ENCODE peak calls at places on chromosomes 1 and 21, in five cellular contexts. One of them, this sample, is unnamed.

GRCh38 chr1:87329051-87329755 is 523 bp downstream of the LMO4 start:
- DNase-seq in colonic mucosa: peak; percentile 66
- DNase-seq in heart right ventricle: peak; percentile 55
- DNase-seq in ovary: peak; percentile 60
- DNase-seq in fibroblast of lung: peak; percentile 72
- DNase-seq in this sample: peak; percentile 56

GRCh38 chr1:19852036-19852435 is 30.2 kb upstream of the OTUD3 start:
- DNase-seq in colonic mucosa: no peak
- DNase-seq in ovary: no peak
- DNase-seq in heart right ventricle: no peak
- DNase-seq in fibroblast of lung: no peak
- DNase-seq in this sample: peak; percentile 16

GRCh38 chr21:35215870-35216269 is 166.8 kb upstream of the RUNX1 start:
- DNase-seq in fibroblast of lung: no peak
- DNase-seq in colonic mucosa: no peak
- DNase-seq in heart right ventricle: no peak
- DNase-seq in ovary: no peak
- DNase-seq in this sample: no peak

GRCh38 chr1:27664291-27664690 is 7.7 kb downstream of the IFI6 start:
- DNase-seq in ovary: no peak
- DNase-seq in heart right ventricle: no peak
- DNase-seq in fibroblast of lung: no peak
- DNase-seq in colonic mucosa: no peak
- DNase-seq in this sample: no peak

GRCh38 chr1:192524223-192524622 is 51.4 kb upstream of the RGS1 start:
- DNase-seq in fibroblast of lung: peak; percentile 90
- DNase-seq in ovary: no peak
- DNase-seq in heart right ventricle: no peak
- DNase-seq in colonic mucosa: no peak
- DNase-seq in this sample: no peak

GRCh38 chr1:112618721-112619517 is at the start of gene ST7L:
- DNase-seq in fibroblast of lung: peak; percentile 83
- DNase-seq in colonic mucosa: peak; percentile 85
- DNase-seq in ovary: peak; percentile 74
- DNase-seq in heart right ventricle: peak; percentile 74
- DNase-seq in this sample: peak; percentile 69

GRCh38 chr1:207004931-207005830 is 27.4 kb downstream of the C1orf116 start:
- DNase-seq in fibroblast of lung: peak; percentile 63
- DNase-seq in ovary: no peak
- DNase-seq in heart right ventricle: no peak
- DNase-seq in colonic mucosa: peak; percentile 78
- DNase-seq in this sample: peak; percentile 78

GRCh38 chr1:77742011-77742555 is 17.6 kb downstream of the USP33 start:
- DNase-seq in ovary: no peak
- DNase-seq in heart right ventricle: no peak
- DNase-seq in fibroblast of lung: no peak
- DNase-seq in colonic mucosa: no peak
- DNase-seq in this sample: no peak

GRCh38 chr1:240987928-240988327 is 369.1 kb downstream of the RGS7 start:
- DNase-seq in heart right ventricle: no peak
- DNase-seq in fibroblast of lung: no peak
- DNase-seq in ovary: no peak
- DNase-seq in colonic mucosa: no peak
- DNase-seq in this sample: no peak

GRCh38 chr1:223137402-223138100 is 5.5 kb downstream of the TLR5 start:
- DNase-seq in fibroblast of lung: peak; percentile 85
- DNase-seq in ovary: peak; percentile 68
- DNase-seq in heart right ventricle: no peak
- DNase-seq in colonic mucosa: peak; percentile 61
- DNase-seq in this sample: peak; percentile 85

GRCh38 chr1:168088511-168089325 is 48.0 kb downstream of the GPR161 start:
- DNase-seq in heart right ventricle: no peak
- DNase-seq in ovary: no peak
- DNase-seq in colonic mucosa: peak; percentile 46
- DNase-seq in fibroblast of lung: no peak
- DNase-seq in this sample: no peak

GRCh38 chr1:39076799-39077148 is 50.6 kb downstream of the NDUFS5 start:
- DNase-seq in ovary: no peak
- DNase-seq in colonic mucosa: no peak
- DNase-seq in heart right ventricle: no peak
- DNase-seq in fibroblast of lung: no peak
- DNase-seq in this sample: no peak

GRCh38 chr1:82538876-82539275 is 738.1 kb downstream of the ADGRL2 start:
- DNase-seq in fibroblast of lung: peak; percentile 88
- DNase-seq in heart right ventricle: no peak
- DNase-seq in colonic mucosa: no peak
- DNase-seq in ovary: no peak
- DNase-seq in this sample: peak; percentile 76

GRCh38 chr1:9145021-9145668 is 16.2 kb upstream of the GPR157 start:
- DNase-seq in heart right ventricle: no peak
- DNase-seq in colonic mucosa: no peak
- DNase-seq in ovary: peak; percentile 63
- DNase-seq in fibroblast of lung: peak; percentile 44
- DNase-seq in this sample: peak; percentile 85

GRCh38 chr1:1230656-1231399 is 973 bp downstream of the SDF4 start:
- DNase-seq in fibroblast of lung: peak; percentile 70
- DNase-seq in colonic mucosa: peak; percentile 77
- DNase-seq in heart right ventricle: no peak
- DNase-seq in ovary: no peak
- DNase-seq in this sample: peak; percentile 83

GRCh38 chr1:235637756-235638155 is 11.8 kb downstream of the GNG4 start:
- DNase-seq in heart right ventricle: no peak
- DNase-seq in ovary: no peak
- DNase-seq in fibroblast of lung: no peak
- DNase-seq in colonic mucosa: no peak
- DNase-seq in this sample: no peak

GRCh38 chr1:184212649-184213314 is 161.3 kb downstream of the TSEN15 start:
- DNase-seq in colonic mucosa: no peak
- DNase-seq in fibroblast of lung: peak; percentile 51
- DNase-seq in ovary: no peak
- DNase-seq in heart right ventricle: no peak
- DNase-seq in this sample: peak; percentile 96

GRCh38 chr1:230316864-230317745 is 109.0 kb downstream of the PGBD5 start:
- DNase-seq in fibroblast of lung: no peak
- DNase-seq in colonic mucosa: no peak
- DNase-seq in heart right ventricle: no peak
- DNase-seq in ovary: no peak
- DNase-seq in this sample: no peak

GRCh38 chr1:200983035-200983561 is 40.4 kb downstream of the KIF21B start:
- DNase-seq in colonic mucosa: no peak
- DNase-seq in heart right ventricle: no peak
- DNase-seq in ovary: no peak
- DNase-seq in fibroblast of lung: no peak
- DNase-seq in this sample: no peak

GRCh38 chr1:92929461-92929860 is 31.8 kb downstream of the DIPK1A start:
- DNase-seq in heart right ventricle: no peak
- DNase-seq in ovary: no peak
- DNase-seq in fibroblast of lung: no peak
- DNase-seq in colonic mucosa: no peak
- DNase-seq in this sample: no peak

GRCh38 chr1:233057836-233058235 is 107.4 kb downstream of the NTPCR start:
- DNase-seq in ovary: no peak
- DNase-seq in heart right ventricle: no peak
- DNase-seq in fibroblast of lung: no peak
- DNase-seq in colonic mucosa: no peak
- DNase-seq in this sample: no peak

GRCh38 chr1:225652726-225653462 is at the start of gene ENAH:
- DNase-seq in heart right ventricle: peak; percentile 87
- DNase-seq in colonic mucosa: peak; percentile 72
- DNase-seq in ovary: peak; percentile 90
- DNase-seq in fibroblast of lung: peak; percentile 80
- DNase-seq in this sample: peak; percentile 82

GRCh38 chr1:212703991-212704564 is 4.4 kb upstream of the BATF3 start:
- DNase-seq in fibroblast of lung: no peak
- DNase-seq in colonic mucosa: no peak
- DNase-seq in heart right ventricle: no peak
- DNase-seq in ovary: no peak
- DNase-seq in this sample: no peak

GRCh38 chr1:99737016-99737415 is 29.4 kb downstream of the FRRS1 start:
- DNase-seq in fibroblast of lung: peak; percentile 76
- DNase-seq in colonic mucosa: peak; percentile 37
- DNase-seq in heart right ventricle: no peak
- DNase-seq in ovary: no peak
- DNase-seq in this sample: peak; percentile 91

GRCh38 chr1:22597301-22597965 is 34.1 kb downstream of the EPHA8 start:
- DNase-seq in colonic mucosa: no peak
- DNase-seq in fibroblast of lung: no peak
- DNase-seq in heart right ventricle: no peak
- DNase-seq in ovary: no peak
- DNase-seq in this sample: no peak

GRCh38 chr1:62774971-62775578 is 8.9 kb upstream of the ATG4C start:
- DNase-seq in ovary: no peak
- DNase-seq in fibroblast of lung: no peak
- DNase-seq in heart right ventricle: no peak
- DNase-seq in colonic mucosa: no peak
- DNase-seq in this sample: no peak

GRCh38 chr1:84997667-84998600 is 1.0 kb upstream of the MCOLN2 start:
- DNase-seq in colonic mucosa: peak; percentile 27
- DNase-seq in fibroblast of lung: peak; percentile 15
- DNase-seq in heart right ventricle: peak; percentile 13
- DNase-seq in ovary: no peak
- DNase-seq in this sample: peak; percentile 16

GRCh38 chr1:22131875-22132486 is 10.9 kb downstream of the WNT4 start:
- DNase-seq in colonic mucosa: peak; percentile 61
- DNase-seq in fibroblast of lung: no peak
- DNase-seq in ovary: peak; percentile 55
- DNase-seq in heart right ventricle: no peak
- DNase-seq in this sample: no peak

GRCh38 chr1:163071381-163072255 is 2.5 kb downstream of the RGS4 start:
- DNase-seq in heart right ventricle: peak; percentile 33
- DNase-seq in fibroblast of lung: peak; percentile 86
- DNase-seq in ovary: peak; percentile 53
- DNase-seq in colonic mucosa: peak; percentile 41
- DNase-seq in this sample: peak; percentile 94
- TF ChIP-seq CTCF in heart right ventricle: peak; percentile 36
- TF ChIP-seq CTCF in fibroblast of lung: peak; percentile 84
- TF ChIP-seq CTCF in ovary: no peak
- TF ChIP-seq CTCF in colonic mucosa: peak; percentile 39
- TF ChIP-seq CTCF in this sample: peak; percentile 87

GRCh38 chr1:171245458-171246064 is 2.7 kb upstream of the FMO1 start:
- DNase-seq in fibroblast of lung: peak; percentile 47
- DNase-seq in colonic mucosa: peak; percentile 40
- DNase-seq in heart right ventricle: no peak
- DNase-seq in ovary: peak; percentile 47
- DNase-seq in this sample: peak; percentile 72
- TF ChIP-seq CTCF in fibroblast of lung: peak; percentile 87
- TF ChIP-seq CTCF in colonic mucosa: peak; percentile 69
- TF ChIP-seq CTCF in heart right ventricle: peak; percentile 66
- TF ChIP-seq CTCF in ovary: no peak
- TF ChIP-seq CTCF in this sample: peak; percentile 91

GRCh38 chr1:147496571-147496970 is 44.7 kb upstream of the BCL9 start:
- DNase-seq in ovary: peak; percentile 49
- DNase-seq in fibroblast of lung: peak; percentile 46
- DNase-seq in colonic mucosa: no peak
- DNase-seq in heart right ventricle: peak; percentile 22
- DNase-seq in this sample: peak; percentile 64
- TF ChIP-seq CTCF in ovary: no peak
- TF ChIP-seq CTCF in fibroblast of lung: peak; percentile 61
- TF ChIP-seq CTCF in colonic mucosa: peak; percentile 16
- TF ChIP-seq CTCF in heart right ventricle: peak; percentile 19
- TF ChIP-seq CTCF in this sample: peak; percentile 68

GRCh38 chr1:31514117-31514516 is 62.2 kb upstream of the TINAGL1 start:
- DNase-seq in colonic mucosa: no peak
- DNase-seq in ovary: no peak
- DNase-seq in fibroblast of lung: no peak
- DNase-seq in heart right ventricle: no peak
- DNase-seq in this sample: no peak

GRCh38 chr1:31515061-31515775 is 61.1 kb upstream of the TINAGL1 start:
- DNase-seq in colonic mucosa: no peak
- DNase-seq in heart right ventricle: no peak
- DNase-seq in fibroblast of lung: no peak
- DNase-seq in ovary: no peak
- DNase-seq in this sample: no peak

GRCh38 chr1:31521761-31522555 is 54.4 kb upstream of the TINAGL1 start:
- DNase-seq in fibroblast of lung: no peak
- DNase-seq in ovary: no peak
- DNase-seq in colonic mucosa: no peak
- DNase-seq in heart right ventricle: no peak
- DNase-seq in this sample: no peak

GRCh38 chr1:31515936-31516335 is 60.4 kb upstream of the TINAGL1 start:
- DNase-seq in colonic mucosa: no peak
- DNase-seq in fibroblast of lung: no peak
- DNase-seq in ovary: no peak
- DNase-seq in heart right ventricle: no peak
- DNase-seq in this sample: no peak

GRCh38 chr1:31517301-31517700 is 59.0 kb upstream of the TINAGL1 start:
- DNase-seq in heart right ventricle: no peak
- DNase-seq in fibroblast of lung: no peak
- DNase-seq in colonic mucosa: no peak
- DNase-seq in ovary: no peak
- DNase-seq in this sample: no peak
- TF ChIP-seq CTCF in heart right ventricle: no peak
- TF ChIP-seq CTCF in fibroblast of lung: no peak
- TF ChIP-seq CTCF in colonic mucosa: no peak
- TF ChIP-seq CTCF in ovary: no peak
- TF ChIP-seq CTCF in this sample: no peak

DNA sequence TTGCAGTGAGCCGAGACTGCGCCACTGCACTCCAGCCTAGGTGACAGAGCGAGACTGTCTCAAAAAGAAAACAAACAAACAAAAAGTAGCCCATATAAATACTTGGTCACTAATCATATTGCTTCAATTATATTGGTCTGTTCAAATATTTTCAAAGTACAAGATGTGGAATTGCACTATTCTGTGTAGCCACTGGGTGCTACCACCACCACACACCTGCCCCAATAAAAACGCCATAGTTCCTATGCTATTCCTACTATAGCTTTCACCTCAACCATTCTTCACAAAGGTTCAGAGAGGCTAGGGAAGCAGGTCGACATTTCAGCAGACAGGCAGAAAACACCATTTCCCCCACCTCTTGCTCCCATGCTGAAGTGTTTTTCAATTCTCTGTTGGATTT is 16.7 kb downstream of the NDC1 start:
- DNase-seq in colonic mucosa: no peak
- DNase-seq in heart right ventricle: no peak
- DNase-seq in fibroblast of lung: no peak
- DNase-seq in ovary: no peak
- DNase-seq in this sample: no peak
- TF ChIP-seq CTCF in colonic mucosa: no peak
- TF ChIP-seq CTCF in heart right ventricle: no peak
- TF ChIP-seq CTCF in fibroblast of lung: no peak
- TF ChIP-seq CTCF in ovary: no peak
- TF ChIP-seq CTCF in this sample: peak; percentile 21

This sample was measured in choroid plexus epithelial cell.